ENCODE peak calls at places on chromosomes 13 and 19, in nine cellular contexts. F, P, I, S, A, J, X, B and Z are unnamed samples.

GRCh38 chr19:18833141-18833476 is 1.4 kb downstream of the UPF1 start:
- DNase-seq in F (no peak), P (no peak), I (no peak), S (no peak), A (no peak), J (no peak), X (no peak), B (no peak), Z (no peak)

GRCh38 chr13:95643814-95644598 is 500 bp downstream of the DZIP1 start:
- DNase-seq in F (no peak), P (peak), I (no peak), S (no peak), A (peak), J (peak), X (peak), B (peak), Z (no peak)

GRCh38 chr19:40684280-40684679 is 6.2 kb downstream of the NUMBL start:
- DNase-seq in F (no peak), P (no peak), I (no peak), S (no peak), A (no peak), J (no peak), X (no peak), B (no peak), Z (no peak)

GRCh38 chr13:49428041-49428763 is 15.7 kb downstream of the CAB39L start:
- DNase-seq in F (no peak), P (no peak), I (no peak), S (no peak), A (no peak), J (no peak), X (no peak), B (no peak), Z (no peak)

GRCh38 chr13:72180253-72180952 is 313.4 kb upstream of the DACH1 start:
- DNase-seq in F (no peak), P (no peak), I (no peak), S (no peak), A (no peak), J (no peak), X (no peak), B (no peak), Z (no peak)

GRCh38 chr19:31340059-31341025 is 8.9 kb downstream of the TSHZ3 start:
- DNase-seq in F (no peak), P (no peak), I (no peak), S (peak), A (no peak), J (no peak), X (no peak), B (no peak), Z (no peak)

GRCh38 chr13:39930060-39930459 is 274.6 kb downstream of the COG6 start:
- DNase-seq in F (no peak), P (no peak), I (no peak), S (no peak), A (no peak), J (no peak), X (no peak), B (no peak), Z (no peak)

GRCh38 chr19:55353803-55354697 is 469 bp downstream of the COX6B2 start:
- DNase-seq in F (peak), P (peak), I (no peak), S (peak), A (no peak), J (peak), X (no peak), B (peak), Z (peak)

GRCh38 chr13:110014719-110015118 is 228.3 kb upstream of the IRS2 start:
- DNase-seq in F (no peak), P (no peak), I (no peak), S (no peak), A (no peak), J (no peak), X (no peak), B (no peak), Z (no peak)

GRCh38 chr13:42392706-42393572 is 121.0 kb downstream of the AKAP11 start:
- DNase-seq in F (peak), P (no peak), I (no peak), S (peak), A (no peak), J (no peak), X (no peak), B (no peak), Z (no peak)

GRCh38 chr19:1853295-1854031 is 5.2 kb upstream of the REXO1 start:
- DNase-seq in F (peak), P (peak), I (no peak), S (peak), A (peak), J (peak), X (peak), B (peak), Z (peak)

GRCh38 chr19:53583181-53583580 is 45.2 kb downstream of the ZNF331 start:
- DNase-seq in F (no peak), P (no peak), I (no peak), S (no peak), A (no peak), J (no peak), X (no peak), B (no peak), Z (no peak)

GRCh38 chr19:35216833-35217707 is 11.5 kb downstream of the FAM187B start:
- DNase-seq in F (peak), P (no peak), I (no peak), S (peak), A (no peak), J (no peak), X (peak), B (peak), Z (peak)

GRCh38 chr19:3721131-3721899 is 13.1 kb downstream of the TJP3 start:
- DNase-seq in F (peak), P (no peak), I (no peak), S (peak), A (peak), J (peak), X (peak), B (peak), Z (peak)

GRCh38 chr13:71912524-71912923 is 45.5 kb upstream of the DACH1 start:
- DNase-seq in F (no peak), P (no peak), I (no peak), S (no peak), A (no peak), J (no peak), X (no peak), B (no peak), Z (no peak)

GRCh38 chr19:16069813-16070365 is 6.4 kb upstream of the TPM4 start:
- DNase-seq in F (no peak), P (no peak), I (no peak), S (no peak), A (no peak), J (no peak), X (no peak), B (no peak), Z (no peak)

GRCh38 chr13:94778986-94779385 is 66.6 kb upstream of the SOX21 start:
- DNase-seq in F (no peak), P (no peak), I (no peak), S (no peak), A (no peak), J (no peak), X (no peak), B (no peak), Z (no peak)

GRCh38 chr19:10617409-10618121 is 7.8 kb upstream of the SLC44A2 start:
- DNase-seq in F (no peak), P (no peak), I (peak), S (no peak), A (no peak), J (no peak), X (no peak), B (no peak), Z (no peak)

GRCh38 chr19:41997121-41997850 is 3.3 kb upstream of the ATP1A3 start:
- DNase-seq in F (peak), P (no peak), I (no peak), S (no peak), A (peak), J (peak), X (peak), B (peak), Z (peak)

GRCh38 chr13:41411536-41411935 is 45.8 kb upstream of the RGCC start:
- DNase-seq in F (no peak), P (no peak), I (no peak), S (no peak), A (peak), J (no peak), X (peak), B (no peak), Z (no peak)

GRCh38 chr13:69389899-69390298 is 717.7 kb upstream of the ATXN8OS start:
- DNase-seq in F (no peak), P (no peak), I (no peak), S (no peak), A (no peak), J (no peak), X (no peak), B (no peak), Z (no peak)

GRCh38 chr13:111663505-111663904 is 343.1 kb downstream of the TEX29 start:
- DNase-seq in F (no peak), P (no peak), I (no peak), S (no peak), A (no peak), J (no peak), X (no peak), B (no peak), Z (no peak)

GRCh38 chr19:947707-948533 is 22.1 kb downstream of the ARID3A start:
- DNase-seq in F (no peak), P (no peak), I (no peak), S (peak), A (peak), J (peak), X (no peak), B (peak), Z (no peak)

GRCh38 chr13:22800726-22801401 is 379.9 kb upstream of the SGCG start:
- DNase-seq in F (no peak), P (no peak), I (no peak), S (no peak), A (peak), J (peak), X (no peak), B (no peak), Z (no peak)

GRCh38 chr13:43664700-43665191 is 122.0 kb downstream of the ENOX1 start:
- DNase-seq in F (no peak), P (peak), I (no peak), S (no peak), A (no peak), J (peak), X (no peak), B (no peak), Z (no peak)

GRCh38 chr13:93225610-93226009 is 997 bp upstream of the GPC6 start:
- DNase-seq in F (no peak), P (no peak), I (no peak), S (no peak), A (no peak), J (no peak), X (no peak), B (no peak), Z (no peak)

GRCh38 chr19:4445963-4446668 is 11.5 kb downstream of the UBXN6 start:
- DNase-seq in F (no peak), P (no peak), I (no peak), S (no peak), A (no peak), J (no peak), X (no peak), B (no peak), Z (no peak)

GRCh38 chr19:47001584-47001983 is 18.1 kb upstream of the NPAS1 start:
- DNase-seq in F (no peak), P (no peak), I (no peak), S (no peak), A (no peak), J (no peak), X (no peak), B (no peak), Z (no peak)

GRCh38 chr19:31548941-31549340 is 199.7 kb upstream of the TSHZ3 start:
- DNase-seq in F (no peak), P (no peak), I (peak), S (no peak), A (no peak), J (peak), X (peak), B (no peak), Z (no peak)

GRCh38 chr19:18282021-18282787 is 782 bp upstream of the JUND start:
- DNase-seq in F (no peak), P (no peak), I (no peak), S (peak), A (peak), J (peak), X (no peak), B (no peak), Z (peak)

GRCh38 chr13:60482012-60482411 is 85.0 kb downstream of the TDRD3 start:
- DNase-seq in F (no peak), P (no peak), I (no peak), S (no peak), A (no peak), J (no peak), X (no peak), B (no peak), Z (no peak)

GRCh38 chr19:39341122-39341719 is 1.0 kb upstream of the SAMD4B start:
- DNase-seq in F (peak), P (no peak), I (no peak), S (peak), A (no peak), J (no peak), X (no peak), B (peak), Z (no peak)

GRCh38 chr13:22703601-22704209 is 477.1 kb upstream of the SGCG start:
- DNase-seq in F (no peak), P (no peak), I (no peak), S (no peak), A (no peak), J (no peak), X (no peak), B (no peak), Z (no peak)

GRCh38 chr19:13260883-13261653 is 110.9 kb downstream of the IER2 start:
- DNase-seq in F (peak), P (peak), I (peak), S (peak), A (no peak), J (no peak), X (no peak), B (peak), Z (no peak)

GRCh38 chr13:59303433-59303832 is 860.3 kb downstream of the DIAPH3 start:
- DNase-seq in F (no peak), P (no peak), I (no peak), S (no peak), A (no peak), J (no peak), X (no peak), B (no peak), Z (no peak)

GRCh38 chr13:33207616-33207964 is 78.0 kb downstream of the STARD13 start:
- DNase-seq in F (no peak), P (no peak), I (no peak), S (no peak), A (no peak), J (peak), X (no peak), B (no peak), Z (no peak)